ENCODE peak calls at places on chromosome 22, in ten cellular contexts. One of them, this sample, is unnamed. For H3K4me1, the result is how much of the 10 kb centered on the place peaks cover.

GRCh38 chr22:49208768-49209252 is 618.9 kb downstream of the BRD1 start:
- DNase-seq in uterus: peak
- DNase-seq in thoracic aorta: no peak
- DNase-seq in mammary epithelial cell: no peak
- DNase-seq in CD8-positive, alpha-beta T cell: no peak
- DNase-seq in heart right ventricle: no peak
- DNase-seq in lung: no peak
- DNase-seq in RWPE2: peak
- DNase-seq in right lobe of liver: peak
- DNase-seq in stomach: peak
- DNase-seq in this sample: peak

GRCh38 chr22:45504703-45505341 is 2.1 kb downstream of the FBLN1 start:
- DNase-seq in uterus: no peak
- DNase-seq in thoracic aorta: no peak
- DNase-seq in mammary epithelial cell: peak
- DNase-seq in CD8-positive, alpha-beta T cell: no peak
- DNase-seq in heart right ventricle: no peak
- DNase-seq in lung: no peak
- DNase-seq in RWPE2: no peak
- DNase-seq in right lobe of liver: no peak
- DNase-seq in stomach: no peak
- DNase-seq in this sample: no peak

GRCh38 chr22:46797355-46797754 is 34.9 kb downstream of the TBC1D22A start:
- DNase-seq in uterus: no peak
- DNase-seq in thoracic aorta: no peak
- DNase-seq in mammary epithelial cell: peak
- DNase-seq in CD8-positive, alpha-beta T cell: no peak
- DNase-seq in heart right ventricle: no peak
- DNase-seq in lung: no peak
- DNase-seq in RWPE2: peak
- DNase-seq in right lobe of liver: no peak
- DNase-seq in stomach: no peak
- DNase-seq in this sample: no peak

GRCh38 chr22:20996598-20997535 is 5.1 kb downstream of the THAP7 start:
- DNase-seq in uterus: no peak
- DNase-seq in thoracic aorta: no peak
- DNase-seq in mammary epithelial cell: no peak
- DNase-seq in CD8-positive, alpha-beta T cell: no peak
- DNase-seq in heart right ventricle: no peak
- DNase-seq in lung: no peak
- DNase-seq in RWPE2: no peak
- DNase-seq in right lobe of liver: peak
- DNase-seq in stomach: no peak
- DNase-seq in this sample: no peak

GRCh38 chr22:17199131-17199731 is 20.0 kb downstream of the ADA2 start:
- DNase-seq in uterus: peak
- DNase-seq in thoracic aorta: no peak
- DNase-seq in mammary epithelial cell: no peak
- DNase-seq in CD8-positive, alpha-beta T cell: no peak
- DNase-seq in heart right ventricle: peak
- DNase-seq in lung: no peak
- DNase-seq in RWPE2: no peak
- DNase-seq in right lobe of liver: no peak
- DNase-seq in stomach: no peak
- DNase-seq in this sample: no peak

GRCh38 chr22:47260551-47260950 is 498.1 kb downstream of the TBC1D22A start:
- DNase-seq in uterus: no peak
- DNase-seq in thoracic aorta: no peak
- DNase-seq in mammary epithelial cell: no peak
- DNase-seq in CD8-positive, alpha-beta T cell: no peak
- DNase-seq in heart right ventricle: no peak
- DNase-seq in lung: no peak
- DNase-seq in RWPE2: no peak
- DNase-seq in right lobe of liver: peak
- DNase-seq in stomach: no peak
- DNase-seq in this sample: no peak

GRCh38 chr22:24950272-24950902 is 2.1 kb upstream of the KIAA1671 start:
- DNase-seq in uterus: no peak
- DNase-seq in thoracic aorta: no peak
- DNase-seq in mammary epithelial cell: peak
- DNase-seq in CD8-positive, alpha-beta T cell: no peak
- DNase-seq in heart right ventricle: no peak
- DNase-seq in lung: no peak
- DNase-seq in RWPE2: no peak
- DNase-seq in right lobe of liver: no peak
- DNase-seq in stomach: no peak
- DNase-seq in this sample: no peak

GRCh38 chr22:49825944-49826602 is 1.6 kb downstream of the BRD1 start:
- DNase-seq in uterus: no peak
- DNase-seq in thoracic aorta: no peak
- DNase-seq in mammary epithelial cell: peak
- DNase-seq in CD8-positive, alpha-beta T cell: peak
- DNase-seq in heart right ventricle: no peak
- DNase-seq in lung: no peak
- DNase-seq in RWPE2: no peak
- DNase-seq in right lobe of liver: no peak
- DNase-seq in stomach: peak
- DNase-seq in this sample: no peak

GRCh38 chr22:50570861-50571260 is 7.4 kb downstream of the CPT1B start:
- DNase-seq in uterus: no peak
- DNase-seq in thoracic aorta: no peak
- DNase-seq in mammary epithelial cell: no peak
- DNase-seq in CD8-positive, alpha-beta T cell: no peak
- DNase-seq in heart right ventricle: no peak
- DNase-seq in lung: no peak
- DNase-seq in RWPE2: no peak
- DNase-seq in right lobe of liver: no peak
- DNase-seq in stomach: no peak
- DNase-seq in this sample: no peak

GRCh38 chr22:17086750-17087149 is 1.9 kb downstream of the IL17RA start:
- DNase-seq in uterus: no peak
- DNase-seq in thoracic aorta: no peak
- DNase-seq in mammary epithelial cell: no peak
- DNase-seq in CD8-positive, alpha-beta T cell: no peak
- DNase-seq in heart right ventricle: no peak
- DNase-seq in lung: no peak
- DNase-seq in RWPE2: no peak
- DNase-seq in right lobe of liver: peak
- DNase-seq in stomach: no peak
- DNase-seq in this sample: no peak

GRCh38 chr22:50438305-50439275 is 36.2 kb downstream of the SBF1 start:
- DNase-seq in uterus: no peak
- DNase-seq in thoracic aorta: no peak
- DNase-seq in mammary epithelial cell: no peak
- DNase-seq in CD8-positive, alpha-beta T cell: no peak
- DNase-seq in heart right ventricle: no peak
- DNase-seq in lung: no peak
- DNase-seq in RWPE2: peak
- DNase-seq in right lobe of liver: no peak
- DNase-seq in stomach: no peak
- DNase-seq in this sample: no peak

GRCh38 chr22:36566720-36567119 is 37.8 kb upstream of the EIF3D start:
- DNase-seq in uterus: no peak
- DNase-seq in thoracic aorta: no peak
- DNase-seq in mammary epithelial cell: no peak
- DNase-seq in CD8-positive, alpha-beta T cell: no peak
- DNase-seq in heart right ventricle: no peak
- DNase-seq in lung: no peak
- DNase-seq in RWPE2: no peak
- DNase-seq in right lobe of liver: no peak
- DNase-seq in stomach: no peak
- DNase-seq in this sample: no peak

GRCh38 chr22:36571991-36572390 is 43.0 kb upstream of the EIF3D start:
- DNase-seq in uterus: no peak
- DNase-seq in thoracic aorta: no peak
- DNase-seq in mammary epithelial cell: no peak
- DNase-seq in CD8-positive, alpha-beta T cell: no peak
- DNase-seq in heart right ventricle: no peak
- DNase-seq in lung: no peak
- DNase-seq in RWPE2: no peak
- DNase-seq in right lobe of liver: no peak
- DNase-seq in stomach: no peak
- DNase-seq in this sample: no peak

GRCh38 chr22:36573815-36574350 is 44.9 kb upstream of the EIF3D start:
- DNase-seq in uterus: no peak
- DNase-seq in thoracic aorta: no peak
- DNase-seq in mammary epithelial cell: no peak
- DNase-seq in CD8-positive, alpha-beta T cell: no peak
- DNase-seq in heart right ventricle: no peak
- DNase-seq in lung: no peak
- DNase-seq in RWPE2: no peak
- DNase-seq in right lobe of liver: no peak
- DNase-seq in stomach: no peak
- DNase-seq in this sample: no peak

GRCh38 chr22:36568846-36569245 is 39.9 kb upstream of the EIF3D start:
- DNase-seq in uterus: no peak
- DNase-seq in thoracic aorta: no peak
- DNase-seq in mammary epithelial cell: no peak
- DNase-seq in CD8-positive, alpha-beta T cell: no peak
- DNase-seq in heart right ventricle: no peak
- DNase-seq in lung: no peak
- DNase-seq in RWPE2: no peak
- DNase-seq in right lobe of liver: no peak
- DNase-seq in stomach: no peak
- DNase-seq in this sample: no peak

GRCh38 chr22:36569999-36570398 is 41.0 kb upstream of the EIF3D start:
- DNase-seq in uterus: no peak
- DNase-seq in thoracic aorta: no peak
- DNase-seq in mammary epithelial cell: peak
- DNase-seq in CD8-positive, alpha-beta T cell: no peak
- DNase-seq in heart right ventricle: no peak
- DNase-seq in lung: no peak
- DNase-seq in RWPE2: no peak
- DNase-seq in right lobe of liver: no peak
- DNase-seq in stomach: no peak
- DNase-seq in this sample: no peak
- TF ChIP-seq CTCF in uterus: no peak
- TF ChIP-seq CTCF in thoracic aorta: no peak
- TF ChIP-seq CTCF in mammary epithelial cell: peak
- TF ChIP-seq CTCF in CD8-positive, alpha-beta T cell: no peak
- TF ChIP-seq CTCF in heart right ventricle: peak
- TF ChIP-seq CTCF in lung: no peak
- TF ChIP-seq CTCF in RWPE2: peak
- TF ChIP-seq CTCF in right lobe of liver: no peak
- TF ChIP-seq CTCF in stomach: no peak
- TF ChIP-seq CTCF in this sample: no peak

DNA sequence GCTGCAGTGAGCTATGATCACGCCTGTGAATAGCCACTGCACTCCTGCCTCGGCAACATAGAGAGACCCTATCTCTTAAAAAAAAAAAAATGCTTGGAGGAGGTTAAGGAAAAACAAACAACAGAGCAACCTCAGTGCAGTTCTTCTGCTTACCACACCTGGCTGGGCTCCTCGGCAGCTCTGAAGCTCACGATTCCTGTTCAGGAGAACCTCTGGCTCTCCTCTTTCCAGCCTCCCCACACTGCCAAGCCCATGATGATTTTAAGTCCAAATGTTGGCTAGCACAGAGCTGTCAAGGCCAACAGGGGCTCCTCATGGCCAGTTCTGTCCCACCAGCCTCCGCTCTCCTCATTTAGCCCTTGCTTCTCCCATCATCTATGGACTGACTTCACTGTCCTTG is 69.7 kb upstream of the ARFGAP3 start:
- DNase-seq in uterus: no peak
- DNase-seq in thoracic aorta: no peak
- DNase-seq in mammary epithelial cell: no peak
- DNase-seq in CD8-positive, alpha-beta T cell: no peak
- DNase-seq in heart right ventricle: no peak
- DNase-seq in lung: no peak
- DNase-seq in RWPE2: no peak
- DNase-seq in right lobe of liver: no peak
- DNase-seq in stomach: no peak
- DNase-seq in this sample: no peak
- H3K27ac ChIP-seq in uterus: peak
- H3K27ac ChIP-seq in thoracic aorta: peak
- H3K27ac ChIP-seq in mammary epithelial cell: no peak
- H3K27ac ChIP-seq in CD8-positive, alpha-beta T cell: no peak
- H3K27ac ChIP-seq in heart right ventricle: peak
- H3K27ac ChIP-seq in lung: no peak
- H3K27ac ChIP-seq in RWPE2: peak
- H3K27ac ChIP-seq in right lobe of liver: no peak
- H3K27ac ChIP-seq in stomach: peak
- H3K27ac ChIP-seq in this sample: peak

DNA sequence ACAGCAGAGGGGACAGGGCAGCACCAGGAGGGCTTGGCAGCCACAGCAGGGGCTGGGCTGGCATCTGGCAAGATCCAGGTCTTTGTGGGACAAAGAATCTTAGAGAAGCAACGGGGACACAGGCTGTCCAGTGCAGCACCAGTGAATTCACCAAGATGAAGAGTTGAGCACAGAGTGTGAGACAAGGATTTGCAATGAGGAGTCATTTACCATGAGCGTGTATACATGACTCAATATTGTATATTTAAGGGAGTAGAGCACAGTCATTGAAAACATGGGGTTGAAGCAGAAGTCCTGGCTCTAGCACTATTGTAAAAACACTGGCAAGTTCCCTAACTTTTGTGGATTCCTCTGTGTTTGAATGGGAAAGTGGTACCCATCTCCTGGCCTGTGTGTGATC is 3.5 kb downstream of the APOL1 start:
- DNase-seq in uterus: no peak
- DNase-seq in thoracic aorta: no peak
- DNase-seq in mammary epithelial cell: no peak
- DNase-seq in CD8-positive, alpha-beta T cell: no peak
- DNase-seq in heart right ventricle: no peak
- DNase-seq in lung: no peak
- DNase-seq in RWPE2: no peak
- DNase-seq in right lobe of liver: no peak
- DNase-seq in stomach: no peak
- DNase-seq in this sample: no peak
- H3K4me1 ChIP-seq in uterus: under half
- H3K4me1 ChIP-seq in thoracic aorta: under half
- H3K4me1 ChIP-seq in mammary epithelial cell: under half
- H3K4me1 ChIP-seq in CD8-positive, alpha-beta T cell: under half
- H3K4me1 ChIP-seq in heart right ventricle: half or more
- H3K4me1 ChIP-seq in lung: under half
- H3K4me1 ChIP-seq in RWPE2: under half
- H3K4me1 ChIP-seq in right lobe of liver: under half
- H3K4me1 ChIP-seq in stomach: half or more
- H3K4me1 ChIP-seq in this sample: half or more

DNA sequence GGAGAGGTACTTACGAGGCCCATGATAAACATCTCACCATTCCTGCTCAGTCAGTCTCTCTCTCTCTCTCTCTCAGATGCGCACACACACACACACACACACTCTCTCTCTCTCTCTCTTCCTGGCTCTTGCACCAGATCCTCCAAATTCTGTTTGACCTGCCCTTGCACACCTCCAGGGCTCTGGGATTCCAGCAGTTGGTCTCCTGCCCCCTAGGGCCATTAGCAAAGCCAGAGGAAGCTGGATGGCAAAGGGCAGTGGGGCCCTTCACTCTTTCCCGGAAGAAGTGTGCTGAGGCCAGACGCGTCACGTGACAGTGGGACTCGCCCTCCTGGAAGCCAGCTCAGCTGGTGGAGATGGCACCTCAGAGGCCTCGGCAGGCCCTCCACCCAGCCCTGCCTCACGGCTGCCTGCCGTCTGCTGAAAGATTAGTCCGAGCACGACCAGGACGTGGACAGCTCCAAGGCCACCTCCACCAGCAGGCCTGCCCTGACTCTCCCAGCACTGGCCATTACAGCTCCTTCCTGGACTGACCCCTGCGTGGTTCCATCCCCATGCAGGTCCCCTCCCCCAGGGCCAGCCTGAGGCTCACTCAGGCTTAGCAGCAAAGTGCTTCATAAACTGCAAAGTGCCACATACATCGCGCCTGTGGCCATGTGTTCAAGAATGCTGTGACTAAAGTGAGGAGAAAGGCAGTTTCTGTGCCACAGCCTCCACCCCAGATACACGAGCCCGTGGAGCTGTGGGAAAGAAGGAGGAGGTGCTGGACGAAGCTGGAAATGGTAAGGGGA is 3.7 kb downstream of the PDGFB start:
- DNase-seq in uterus: no peak
- DNase-seq in thoracic aorta: no peak
- DNase-seq in mammary epithelial cell: peak
- DNase-seq in CD8-positive, alpha-beta T cell: peak
- DNase-seq in heart right ventricle: no peak
- DNase-seq in lung: no peak
- DNase-seq in RWPE2: no peak
- DNase-seq in right lobe of liver: no peak
- DNase-seq in stomach: peak
- DNase-seq in this sample: peak
- TF ChIP-seq CTCF in uterus: no peak
- TF ChIP-seq CTCF in thoracic aorta: no peak
- TF ChIP-seq CTCF in mammary epithelial cell: no peak
- TF ChIP-seq CTCF in CD8-positive, alpha-beta T cell: no peak
- TF ChIP-seq CTCF in heart right ventricle: no peak
- TF ChIP-seq CTCF in lung: no peak
- TF ChIP-seq CTCF in RWPE2: no peak
- TF ChIP-seq CTCF in right lobe of liver: no peak
- TF ChIP-seq CTCF in stomach: no peak
- TF ChIP-seq CTCF in this sample: no peak

This sample was measured in right atrium auricular region.